ENCODE peak calls at places on chromosomes 13 and 19, in four cellular contexts. Y is cerebellar cortex, I is EL, N is fibroblast of mammary gland. O is an unnamed sample.
A peak's percentile ranks its signal among the peaks of the same experiment; 100 is the strongest.

GRCh38 chr13:112744306-112745021 is 54.6 kb downstream of the ATP11A start:
- DNase-seq in Y (no peak), I (peak; percentile 21), N (peak; percentile 57), O (peak; percentile 84)

GRCh38 chr13:98285852-98286594 is 109.0 kb upstream of the RNF113B start:
- DNase-seq in Y (no peak), I (no peak), N (no peak), O (no peak)

GRCh38 chr13:32426981-32427851 is 714 bp downstream of the N4BP2L1 start:
- DNase-seq in Y (no peak), I (peak; percentile 33), N (peak; percentile 15), O (peak; percentile 63)

GRCh38 chr19:5893907-5894703 is 9.5 kb downstream of the NDUFA11 start:
- DNase-seq in Y (no peak), I (no peak), N (no peak), O (no peak)

GRCh38 chr13:48526269-48526668 is 6.6 kb downstream of the RCBTB2 start:
- DNase-seq in Y (no peak), I (no peak), N (no peak), O (no peak)

GRCh38 chr13:76828316-76828741 is 57.9 kb downstream of the KCTD12 start:
- DNase-seq in Y (no peak), I (peak; percentile 17), N (peak; percentile 58), O (no peak)

GRCh38 chr13:53921473-53921872 is 892.9 kb downstream of the OLFM4 start:
- DNase-seq in Y (no peak), I (no peak), N (no peak), O (peak; percentile 57)

GRCh38 chr13:110245421-110245899 is 61.5 kb downstream of the COL4A1 start:
- DNase-seq in Y (no peak), I (peak; percentile 44), N (peak; percentile 85), O (no peak)

GRCh38 chr19:33755314-33756020 is 41.2 kb upstream of the KCTD15 start:
- DNase-seq in Y (peak; percentile 47), I (no peak), N (no peak), O (no peak)

GRCh38 chr13:24618219-24618955 is 61.8 kb upstream of the ATP12A start:
- DNase-seq in Y (no peak), I (no peak), N (no peak), O (no peak)

GRCh38 chr13:27794075-27794691 is 1.9 kb downstream of the GSX1 start:
- DNase-seq in Y (no peak), I (no peak), N (no peak), O (no peak)